ENCODE peak calls at places on chromosomes 16 and 17, in four cellular contexts. Z is neuronal stem cell, Y is IMR-90, O is H9. I is an unnamed sample. For H3K4me1, the result is how much of the 10 kb centered on the place peaks cover.

GRCh38 chr17:78124081-78124835 is 4.3 kb downstream of the TMC6 start:
- DNase-seq in O (no peak), Y (no peak), Z (no peak), I (no peak)

GRCh38 chr17:79023180-79023705 is 726 bp upstream of the C1QTNF1 start:
- DNase-seq in Y (no peak), Z (no peak), O (no peak), I (no peak)

GRCh38 chr16:27373312-27373711 is 28.7 kb upstream of the IL21R start:
- DNase-seq in Y (no peak), O (no peak), Z (no peak), I (no peak)

GRCh38 chr16:19607610-19608280 is 52.2 kb downstream of the VPS35L start:
- DNase-seq in Z (no peak), O (no peak), Y (peak), I (no peak)

GRCh38 chr16:67241008-67241900 is 6.0 kb downstream of the FHOD1 start:
- DNase-seq in O (peak), Y (peak), Z (no peak), I (peak)

GRCh38 chr17:76539631-76540271 is at the start of gene PRCD:
- DNase-seq in Z (no peak), Y (no peak), O (peak), I (peak)

GRCh38 chr17:67575325-67575724 is 142.4 kb upstream of the NOL11 start:
- DNase-seq in Y (no peak), Z (no peak), O (no peak), I (no peak)

GRCh38 chr16:14371778-14372431 is 258.2 kb downstream of the PARN start:
- DNase-seq in O (peak), Z (peak), Y (no peak), I (no peak)

GRCh38 chr16:57893559-57894389 is 77.2 kb downstream of the CNGB1 start:
- DNase-seq in Y (peak), O (no peak), Z (no peak), I (peak)

GRCh38 chr17:32240745-32241144 is 24.9 kb upstream of the RHBDL3 start:
- DNase-seq in Y (no peak), Z (no peak), O (peak), I (peak)

GRCh38 chr17:67171560-67171959 is 73.4 kb downstream of the HELZ start:
- DNase-seq in O (no peak), Y (no peak), Z (no peak), I (no peak)

GRCh38 chr17:80254396-80255241 is 6.0 kb upstream of the RNF213 start:
- DNase-seq in Z (no peak), O (peak), Y (peak), I (peak)

GRCh38 chr16:69494993-69495392 is 70.6 kb downstream of the CYB5B start:
- DNase-seq in Y (no peak), Z (no peak), O (peak), I (no peak)
- H3K4me1 ChIP-seq in Y (under half), Z (under half), O (under half), I (under half)

GRCh38 chr17:44920565-44920940 is 5.3 kb upstream of the GFAP start:
- DNase-seq in Z (no peak), Y (no peak), O (peak), I (no peak)
- H2BK5ac ChIP-seq in Z (peak), Y (no peak), O (no peak), I (no peak)

GRCh38 chr17:3801792-3802191 is 804 bp upstream of the ITGAE start:
- DNase-seq in Z (no peak), Y (no peak), O (no peak), I (no peak)
- H4K91ac ChIP-seq in Z (no peak), Y (no peak), O (no peak), I (no peak)

GRCh38 chr17:40034426-40035161 is 19.4 kb downstream of the CSF3 start:
- DNase-seq in Y (no peak), O (no peak), Z (no peak), I (no peak)
- H3K4me1 ChIP-seq in Y (under half), O (under half), Z (under half), I (under half)

GRCh38 chr17:51374220-51374619 is 113.9 kb downstream of the UTP18 start:
- DNase-seq in Y (no peak), Z (no peak), O (no peak), I (no peak)
- H2BK5ac ChIP-seq in Y (no peak), Z (no peak), O (no peak), I (no peak)

GRCh38 chr16:88349153-88349902 is 33.4 kb upstream of the ZNF469 start:
- DNase-seq in Y (no peak), O (no peak), Z (no peak), I (no peak)
- H4K91ac ChIP-seq in Y (peak), O (no peak), Z (peak), I (peak)

I was measured in mesenchymal stem cell.